ENCODE peak calls at places on chromosomes 6 and 20, in nine cellular contexts. Q, V, P, U, C, B, K, I and O are unnamed samples.
A peak's percentile ranks its signal among the peaks of the same experiment; 100 is the strongest.

GRCh38 chr6:143139239-143139784 is 78.6 kb downstream of the AIG1 start:
- DNase-seq in Q (no peak), V (no peak), P (no peak), U (no peak), C (no peak), B (no peak), K (no peak), I (no peak), O (no peak)

GRCh38 chr6:5325173-5325572 is 63.9 kb downstream of the FARS2 start:
- DNase-seq in Q (no peak), V (no peak), P (peak; percentile 27), U (no peak), C (no peak), B (no peak), K (peak; percentile 60), I (no peak), O (no peak)

GRCh38 chr20:14178952-14179351 is 158.5 kb downstream of the FLRT3 start:
- DNase-seq in Q (no peak), V (no peak), P (no peak), U (no peak), C (no peak), B (no peak), K (no peak), I (no peak), O (no peak)

GRCh38 chr6:151760486-151760885 is 47.0 kb upstream of the ESR1 start:
- DNase-seq in Q (no peak), V (no peak), P (no peak), U (no peak), C (no peak), B (no peak), K (no peak), I (no peak), O (no peak)

GRCh38 chr6:140660295-140660694 is 1285.8 kb upstream of the CITED2 start:
- DNase-seq in Q (no peak), V (no peak), P (no peak), U (no peak), C (no peak), B (no peak), K (no peak), I (no peak), O (no peak)

GRCh38 chr6:73579851-73580246 is 59.0 kb upstream of the EEF1A1 start:
- DNase-seq in Q (peak; percentile 84), V (peak; percentile 91), P (no peak), U (no peak), C (peak; percentile 24), B (no peak), K (no peak), I (no peak), O (no peak)

GRCh38 chr20:48217191-48217590 is 431.9 kb upstream of the SULF2 start:
- DNase-seq in Q (no peak), V (no peak), P (no peak), U (no peak), C (no peak), B (no peak), K (no peak), I (no peak), O (no peak)

GRCh38 chr20:58984691-58985090 is 3.6 kb downstream of the NELFCD start:
- DNase-seq in Q (no peak), V (no peak), P (no peak), U (peak; percentile 13), C (no peak), B (no peak), K (no peak), I (no peak), O (peak; percentile 37)

GRCh38 chr6:145147559-145147958 is 587.8 kb downstream of the EPM2A start:
- DNase-seq in Q (no peak), V (peak; percentile 78), P (no peak), U (no peak), C (no peak), B (no peak), K (no peak), I (no peak), O (no peak)

GRCh38 chr6:17707371-17707651 is 586 bp upstream of the NUP153 start:
- DNase-seq in Q (no peak), V (no peak), P (no peak), U (no peak), C (no peak), B (no peak), K (peak; percentile 44), I (no peak), O (no peak)

GRCh38 chr20:22584630-22584921 is 204 bp upstream of the FOXA2 start:
- DNase-seq in Q (peak; percentile 96), V (no peak), P (no peak), U (no peak), C (no peak), B (peak; percentile 93), K (no peak), I (no peak), O (no peak)
- H3K27ac ChIP-seq in Q (peak overlapping the region; percentile 96), V (no peak overlapping the region), P (no peak overlapping the region), U (peak overlapping the region; percentile 68), C (no peak overlapping the region), B (peak overlapping the region; percentile 85), K (no peak overlapping the region), I (no peak overlapping the region), O (no peak overlapping the region)

GRCh38 chr20:60359010-60359409 is 400.8 kb downstream of the CDH26 start:
- DNase-seq in Q (no peak), V (no peak), P (no peak), U (no peak), C (no peak), B (no peak), K (no peak), I (no peak), O (no peak)

GRCh38 chr20:60362531-60362930 is 404.3 kb downstream of the CDH26 start:
- DNase-seq in Q (no peak), V (no peak), P (no peak), U (no peak), C (no peak), B (no peak), K (no peak), I (no peak), O (no peak)

GRCh38 chr20:60354181-60354580 is 396.0 kb downstream of the CDH26 start:
- DNase-seq in Q (no peak), V (no peak), P (no peak), U (no peak), C (no peak), B (no peak), K (no peak), I (no peak), O (no peak)

GRCh38 chr20:60361761-60362410 is 403.7 kb downstream of the CDH26 start:
- DNase-seq in Q (no peak), V (no peak), P (no peak), U (no peak), C (no peak), B (no peak), K (no peak), I (no peak), O (no peak)

GRCh38 chr20:60358101-60358500 is 399.9 kb downstream of the CDH26 start:
- DNase-seq in Q (no peak), V (no peak), P (no peak), U (no peak), C (no peak), B (no peak), K (no peak), I (no peak), O (no peak)
- H3K4me3 ChIP-seq in Q (no peak overlapping the region), V (no peak overlapping the region), P (no peak overlapping the region), U (no peak overlapping the region), C (no peak overlapping the region), B (no peak overlapping the region), K (no peak overlapping the region), I (no peak overlapping the region), O (no peak overlapping the region)

DNA sequence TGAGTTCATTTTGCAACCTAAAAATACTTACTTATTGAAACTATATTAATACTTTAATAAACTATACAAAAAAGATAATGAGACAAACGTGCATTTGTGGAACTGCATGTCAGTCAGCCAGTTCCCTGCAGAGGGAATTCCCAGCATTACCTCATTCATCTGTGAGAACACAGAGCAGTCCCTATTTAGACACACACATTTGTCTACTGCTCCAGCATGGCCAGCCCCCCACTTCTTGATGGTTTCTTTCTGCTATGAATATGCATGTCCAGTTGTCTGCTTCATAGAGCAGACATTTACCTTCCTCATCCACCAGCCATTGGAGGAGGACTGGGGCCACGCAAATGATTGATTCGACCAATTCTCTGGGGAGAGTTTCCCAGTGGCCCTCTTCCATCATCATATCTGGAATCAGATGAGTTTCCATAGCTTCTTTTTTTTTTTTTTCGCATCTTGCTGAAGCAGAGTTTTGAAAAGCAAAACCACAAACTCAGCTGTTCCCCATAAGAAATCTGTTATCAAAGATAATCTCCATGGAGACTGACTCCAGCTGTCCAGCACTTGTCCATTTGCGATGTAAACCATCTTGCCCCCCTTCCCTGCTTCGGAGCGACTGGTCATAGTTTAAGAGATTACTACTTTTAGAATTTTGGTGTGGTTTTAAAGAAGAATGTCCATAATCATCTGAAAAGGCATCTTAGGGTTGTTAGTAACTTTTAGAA is 11.8 kb downstream of the ENPP1 start:
- DNase-seq in Q (no peak), V (peak; percentile 94), P (no peak), U (no peak), C (no peak), B (no peak), K (no peak), I (no peak), O (no peak)
- H3K27ac ChIP-seq in Q (no peak overlapping the region), V (no peak overlapping the region), P (no peak overlapping the region), U (no peak overlapping the region), C (no peak overlapping the region), B (no peak overlapping the region), K (no peak overlapping the region), I (no peak overlapping the region), O (peak overlapping the region; percentile 27)

GRCh38 chr6:160041608-160042007 is 72.7 kb downstream of the IGF2R start:
- DNase-seq in Q (no peak), V (peak; percentile 70), P (peak; percentile 50), U (no peak), C (no peak), B (peak; percentile 77), K (no peak), I (no peak), O (no peak)

GRCh38 chr6:160042014-160042773 is 73.3 kb downstream of the IGF2R start:
- DNase-seq in Q (no peak), V (peak; percentile 49), P (no peak), U (no peak), C (no peak), B (no peak), K (no peak), I (no peak), O (no peak)

GRCh38 chr6:160040055-160040454 is 71.2 kb downstream of the IGF2R start:
- DNase-seq in Q (no peak), V (no peak), P (no peak), U (no peak), C (no peak), B (no peak), K (no peak), I (no peak), O (peak; percentile 80)

GRCh38 chr6:160039441-160039840 is 70.6 kb downstream of the IGF2R start:
- DNase-seq in Q (no peak), V (no peak), P (no peak), U (no peak), C (no peak), B (no peak), K (no peak), I (no peak), O (no peak)

DNA sequence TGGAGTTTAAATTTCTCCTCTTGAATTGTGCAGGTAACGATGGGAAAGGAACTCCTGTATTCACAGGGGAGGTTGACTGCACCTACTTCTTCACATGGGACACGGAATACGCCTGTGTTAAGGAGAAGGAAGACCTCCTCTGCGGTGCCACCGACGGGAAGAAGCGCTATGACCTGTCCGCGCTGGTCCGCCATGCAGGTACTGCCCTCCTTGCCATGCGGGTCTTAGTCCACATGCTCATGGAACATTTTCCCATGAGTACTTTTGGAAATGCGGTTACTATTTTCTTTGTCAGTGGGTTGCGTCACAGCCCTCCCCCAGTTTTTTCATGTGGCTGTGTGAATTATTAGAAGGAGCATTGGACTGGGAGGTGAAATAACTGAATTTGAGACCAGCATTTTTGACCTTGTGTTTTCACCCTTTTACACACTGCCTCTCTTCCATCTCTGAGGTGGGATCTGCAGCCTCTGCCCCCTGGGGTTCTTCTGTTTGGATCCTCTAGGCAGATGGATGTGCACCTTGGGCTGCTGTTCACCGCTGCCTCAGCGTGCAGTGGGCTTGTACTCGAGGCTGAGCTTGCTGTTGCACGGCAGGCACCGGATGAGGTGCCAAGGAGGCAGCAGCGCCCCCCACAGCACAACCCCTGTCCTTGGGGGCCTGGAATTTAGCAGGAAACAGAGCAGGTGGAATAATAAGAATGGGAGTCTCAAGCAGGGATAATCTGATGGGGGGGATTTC is 71.8 kb downstream of the IGF2R start:
- DNase-seq in Q (no peak), V (no peak), P (no peak), U (no peak), C (no peak), B (no peak), K (no peak), I (no peak), O (peak; percentile 74)
- H3K4me3 ChIP-seq in Q (no peak overlapping the region), V (no peak overlapping the region), P (no peak overlapping the region), U (no peak overlapping the region), C (peak overlapping the region; percentile 60), B (no peak overlapping the region), K (no peak overlapping the region), I (no peak overlapping the region), O (no peak overlapping the region)